ENCODE peak calls at places on chromosomes 5 and 9, in eight cellular contexts. W, X, J, P, L, B, V and T are unnamed samples.
A peak's percentile ranks its signal among the peaks of the same experiment; 100 is the strongest.

GRCh38 chr5:83407931-83408330 is 63.6 kb upstream of the VCAN start:
- DNase-seq in W (no peak), X (no peak), J (no peak), P (no peak), L (no peak), B (no peak), V (no peak), T (no peak)

GRCh38 chr5:63911871-63912270 is 50.4 kb downstream of the HTR1A start:
- DNase-seq in W (no peak), X (no peak), J (no peak), P (no peak), L (no peak), B (no peak), V (no peak), T (no peak)

GRCh38 chr9:110013064-110013463 is 194.9 kb downstream of the C9orf152 start:
- DNase-seq in W (no peak), X (no peak), J (no peak), P (no peak), L (no peak), B (no peak), V (no peak), T (no peak)

GRCh38 chr5:150245111-150245789 is 44.3 kb downstream of the CAMK2A start:
- DNase-seq in W (no peak), X (peak; percentile 13), J (no peak), P (no peak), L (peak; percentile 28), B (no peak), V (peak; percentile 58), T (no peak)

GRCh38 chr5:126369083-126369482 is 54.1 kb upstream of the GRAMD2B start:
- DNase-seq in W (no peak), X (no peak), J (no peak), P (no peak), L (no peak), B (no peak), V (no peak), T (no peak)

GRCh38 chr5:172417983-172418630 is 36.2 kb downstream of the SH3PXD2B start:
- DNase-seq in W (no peak), X (peak; percentile 99), J (peak; percentile 81), P (peak; percentile 79), L (peak; percentile 99), B (peak; percentile 76), V (peak; percentile 100), T (no peak)

GRCh38 chr9:126788631-126789349 is 16.1 kb upstream of the ZBTB43 start:
- DNase-seq in W (no peak), X (peak; percentile 94), J (no peak), P (no peak), L (peak; percentile 72), B (no peak), V (peak; percentile 20), T (no peak)

GRCh38 chr5:110038297-110038997 is 348.7 kb downstream of the MAN2A1 start:
- DNase-seq in W (no peak), X (peak; percentile 47), J (no peak), P (no peak), L (peak; percentile 48), B (no peak), V (peak; percentile 4), T (no peak)

GRCh38 chr5:54646285-54647101 is 128.9 kb downstream of the SNX18 start:
- DNase-seq in W (peak; percentile 81), X (peak; percentile 97), J (peak; percentile 13), P (no peak), L (peak; percentile 68), B (peak; percentile 55), V (peak; percentile 95), T (peak; percentile 22)

GRCh38 chr5:1876708-1877433 is 5.9 kb downstream of the IRX4 start:
- DNase-seq in W (no peak), X (no peak), J (no peak), P (no peak), L (no peak), B (no peak), V (no peak), T (no peak)

GRCh38 chr9:38079410-38080105 is 10.5 kb upstream of the SHB start:
- DNase-seq in W (peak; percentile 54), X (no peak), J (no peak), P (no peak), L (peak; percentile 27), B (no peak), V (peak; percentile 24), T (no peak)

GRCh38 chr9:100322954-100323536 is 29.7 kb downstream of the TEX10 start:
- DNase-seq in W (peak; percentile 71), X (peak; percentile 69), J (peak; percentile 20), P (no peak), L (peak; percentile 55), B (no peak), V (peak; percentile 60), T (no peak)

GRCh38 chr5:121273818-121274433 is 577.8 kb upstream of the FTMT start:
- DNase-seq in W (no peak), X (peak; percentile 71), J (no peak), P (no peak), L (peak; percentile 94), B (no peak), V (peak; percentile 91), T (no peak)

GRCh38 chr5:143011621-143012020 is 241.4 kb downstream of the ARHGAP26 start:
- DNase-seq in W (no peak), X (peak; percentile 97), J (no peak), P (no peak), L (peak; percentile 70), B (no peak), V (peak; percentile 58), T (no peak)

GRCh38 chr5:143008032-143008431 is 237.9 kb downstream of the ARHGAP26 start:
- DNase-seq in W (no peak), X (no peak), J (no peak), P (no peak), L (no peak), B (no peak), V (no peak), T (no peak)

GRCh38 chr5:143006511-143006910 is 236.3 kb downstream of the ARHGAP26 start:
- DNase-seq in W (no peak), X (no peak), J (no peak), P (no peak), L (no peak), B (no peak), V (no peak), T (no peak)

GRCh38 chr5:143010335-143010734 is 240.2 kb downstream of the ARHGAP26 start:
- DNase-seq in W (no peak), X (no peak), J (no peak), P (no peak), L (peak; percentile 31), B (no peak), V (no peak), T (no peak)

GRCh38 chr5:143008809-143009521 is 238.8 kb downstream of the ARHGAP26 start:
- DNase-seq in W (no peak), X (peak; percentile 92), J (no peak), P (no peak), L (peak; percentile 100), B (no peak), V (peak; percentile 92), T (peak; percentile 80)
- H3K4me3 ChIP-seq in W (no peak overlapping the region), X (no peak overlapping the region), J (no peak overlapping the region), P (no peak overlapping the region), L (no peak overlapping the region), B (no peak overlapping the region), V (peak overlapping the region; percentile 25), T (no peak overlapping the region)

GRCh38 chr5:67427745-67428298 is 231.2 kb upstream of the CD180 start:
- DNase-seq in W (no peak), X (no peak), J (no peak), P (no peak), L (no peak), B (no peak), V (no peak), T (no peak)
- H3K4me3 ChIP-seq in W (no peak overlapping the region), X (no peak overlapping the region), J (no peak overlapping the region), P (no peak overlapping the region), L (no peak overlapping the region), B (no peak overlapping the region), V (no peak overlapping the region), T (no peak overlapping the region)

GRCh38 chr9:104971521-104971920 is 43.6 kb upstream of the ABCA1 start:
- DNase-seq in W (peak; percentile 51), X (no peak), J (no peak), P (no peak), L (no peak), B (no peak), V (no peak), T (no peak)
- H3K4me3 ChIP-seq in W (no peak overlapping the region), X (no peak overlapping the region), J (no peak overlapping the region), P (no peak overlapping the region), L (no peak overlapping the region), B (no peak overlapping the region), V (no peak overlapping the region), T (no peak overlapping the region)

GRCh38 chr5:140041099-140041491 is 2.0 kb downstream of the NRG2 start:
- DNase-seq in W (no peak), X (no peak), J (no peak), P (no peak), L (no peak), B (no peak), V (no peak), T (no peak)
- H3K4me3 ChIP-seq in W (peak overlapping the region; percentile 37), X (no peak overlapping the region), J (no peak overlapping the region), P (peak overlapping the region; percentile 64), L (no peak overlapping the region), B (no peak overlapping the region), V (no peak overlapping the region), T (no peak overlapping the region)

DNA sequence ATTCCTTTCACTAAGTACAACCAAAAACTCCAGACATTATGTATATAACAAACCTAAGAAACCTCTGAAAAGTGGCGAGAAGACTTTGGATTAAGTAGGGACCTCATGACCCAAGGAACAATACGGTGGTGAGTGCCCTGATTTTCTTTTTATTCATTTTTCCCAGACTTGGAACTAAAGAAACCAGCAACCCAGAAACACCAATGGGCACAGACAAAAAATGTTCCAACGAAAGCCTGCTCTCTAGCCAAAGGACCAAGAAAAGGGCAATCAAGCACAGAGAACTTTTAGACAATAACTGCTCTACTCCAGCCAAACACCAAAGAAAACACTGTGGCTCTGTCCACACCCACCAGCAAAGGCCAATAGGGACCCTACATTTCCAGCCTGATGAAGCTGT is 66.2 kb upstream of the SSBP2 start:
- DNase-seq in W (no peak), X (no peak), J (no peak), P (no peak), L (no peak), B (no peak), V (no peak), T (no peak)
- H3K4me3 ChIP-seq in W (no peak overlapping the region), X (no peak overlapping the region), J (no peak overlapping the region), P (no peak overlapping the region), L (no peak overlapping the region), B (no peak overlapping the region), V (no peak overlapping the region), T (no peak overlapping the region)

DNA sequence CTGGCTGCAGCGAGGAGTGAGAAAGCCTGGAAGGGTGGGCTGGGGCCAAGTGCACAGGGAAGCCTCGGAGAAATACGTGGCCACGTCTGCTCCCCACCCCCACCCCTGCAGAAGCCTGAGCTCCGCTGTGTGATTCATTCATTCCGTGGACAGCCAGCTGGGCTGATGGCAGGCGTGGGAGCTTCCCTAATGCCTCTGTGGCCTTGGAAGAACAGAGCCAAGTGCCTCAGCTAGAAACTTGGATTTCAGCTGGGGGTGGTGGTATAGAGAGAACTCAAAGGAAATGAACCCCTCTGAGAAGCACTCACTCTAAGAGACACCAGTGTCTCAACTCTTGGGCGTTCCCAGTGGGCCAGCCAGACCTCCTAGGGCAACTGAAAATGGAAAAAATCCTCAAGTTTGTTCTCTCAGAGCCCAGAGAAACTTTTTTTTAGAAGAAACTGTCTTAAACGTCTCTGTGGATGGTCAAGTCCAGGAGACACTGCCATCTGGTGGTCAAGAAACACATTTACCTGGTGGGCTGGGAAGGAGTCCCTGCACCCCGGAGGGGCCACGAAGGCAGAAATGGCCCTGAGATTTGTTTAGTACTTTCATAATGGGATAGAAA is 18.0 kb downstream of the ATOX1 start:
- DNase-seq in W (peak; percentile 85), X (peak; percentile 94), J (peak; percentile 39), P (no peak), L (peak; percentile 96), B (peak; percentile 45), V (peak; percentile 94), T (peak; percentile 21)
- H3K4me3 ChIP-seq in W (no peak overlapping the region), X (no peak overlapping the region), J (no peak overlapping the region), P (no peak overlapping the region), L (peak overlapping the region; percentile 8), B (no peak overlapping the region), V (peak overlapping the region; percentile 20), T (no peak overlapping the region)

GRCh38 chr9:1231998-1232919 is 182.1 kb downstream of the DMRT2 start:
- DNase-seq in W (no peak), X (peak; percentile 87), J (peak; percentile 83), P (no peak), L (peak; percentile 88), B (peak; percentile 68), V (peak; percentile 92), T (no peak)
- H3K4me3 ChIP-seq in W (no peak overlapping the region), X (no peak overlapping the region), J (no peak overlapping the region), P (no peak overlapping the region), L (peak overlapping the region; percentile 19), B (no peak overlapping the region), V (peak overlapping the region; percentile 18), T (no peak overlapping the region)